ENCODE peak calls at places on chromosomes 11 and 22, in six cellular contexts. J is left ventricle myocardium superior; I is NCI-H2081; E is A549; K is GF-D8; R is activated effector memory CD4-positive, alpha-beta T cell treated with Interleukin-2 at 50 U/mL for 16 hours. Y is an unnamed sample.

GRCh38 chr11:73145986-73146575 is 4.0 kb upstream of the FCHSD2 start:
- DNase-seq in J (no peak), I (no peak), E (no peak), K (no peak), R (no peak), Y (no peak)

GRCh38 chr11:8826145-8826786 is 84.7 kb upstream of the AKIP1 start:
- DNase-seq in J (no peak), I (no peak), E (no peak), K (no peak), R (no peak), Y (no peak)

GRCh38 chr22:45318558-45319318 is 9.0 kb downstream of the FAM118A start:
- DNase-seq in J (no peak), I (no peak), E (no peak), K (no peak), R (peak), Y (no peak)

GRCh38 chr11:103731681-103732080 is 304.8 kb upstream of the DDI1 start:
- DNase-seq in J (no peak), I (no peak), E (no peak), K (no peak), R (no peak), Y (no peak)

GRCh38 chr11:103537904-103538502 is 428.8 kb downstream of the DYNC2H1 start:
- DNase-seq in J (no peak), I (no peak), E (no peak), K (peak), R (no peak), Y (peak)

GRCh38 chr11:122089111-122089510 is 26.9 kb downstream of the BLID start:
- DNase-seq in J (no peak), I (no peak), E (no peak), K (no peak), R (no peak), Y (no peak)

GRCh38 chr11:70422692-70423522 is 24.6 kb downstream of the CTTN start:
- DNase-seq in J (no peak), I (no peak), E (no peak), K (no peak), R (no peak), Y (no peak)

GRCh38 chr22:20937031-20937793 is 20.0 kb downstream of the CRKL start:
- DNase-seq in J (no peak), I (no peak), E (no peak), K (no peak), R (no peak), Y (no peak)

GRCh38 chr22:47567126-47567730 is 804.8 kb downstream of the TBC1D22A start:
- DNase-seq in J (no peak), I (no peak), E (no peak), K (no peak), R (no peak), Y (no peak)

GRCh38 chr11:91960770-91961169 is 263.8 kb upstream of the FAT3 start:
- DNase-seq in J (no peak), I (no peak), E (no peak), K (no peak), R (no peak), Y (no peak)

GRCh38 chr11:59206635-59207034 is 6.1 kb downstream of the MPEG1 start:
- DNase-seq in J (no peak), I (peak), E (peak), K (no peak), R (no peak), Y (peak)